ENCODE peak calls at places on chromosomes 3 and 15, in seven cellular contexts. W is Kasumi-1; Y is stimulated activated naive CD4-positive, alpha-beta T cell treated with Interleukin-2 at 50 U/mL for 16 hours; D is Ammon's horn; X is NCI-H510A; M is neural progenitor cell; T is bronchial epithelial cell. N is an unnamed sample.

GRCh38 chr3:79167651-79168416 is 600.0 kb downstream of the ROBO1 start:
- DNase-seq in W (no peak), Y (no peak), D (no peak), X (no peak), M (no peak), T (peak), N (no peak)

GRCh38 chr3:73461582-73461981 is 163.2 kb downstream of the PDZRN3 start:
- DNase-seq in W (no peak), Y (no peak), D (no peak), X (no peak), M (no peak), T (no peak), N (no peak)

GRCh38 chr3:13714251-13714916 is 165.5 kb downstream of the FBLN2 start:
- DNase-seq in W (no peak), Y (no peak), D (no peak), X (no peak), M (no peak), T (no peak), N (no peak)

GRCh38 chr3:128146201-128146600 is 7.1 kb upstream of the EEFSEC start:
- DNase-seq in W (no peak), Y (no peak), D (no peak), X (no peak), M (no peak), T (no peak), N (no peak)

GRCh38 chr3:60743631-60744164 is 507.6 kb downstream of the FHIT start:
- DNase-seq in W (peak), Y (no peak), D (no peak), X (no peak), M (peak), T (no peak), N (peak)

GRCh38 chr3:146221276-146221675 is 29.6 kb downstream of the PLSCR4 start:
- DNase-seq in W (no peak), Y (no peak), D (no peak), X (no peak), M (no peak), T (peak), N (no peak)

GRCh38 chr15:73964736-73965093 is 27.4 kb downstream of the STOML1 start:
- DNase-seq in W (peak), Y (peak), D (peak), X (peak), M (peak), T (peak), N (peak)

GRCh38 chr3:4401441-4401840 is 65.6 kb downstream of the SUMF1 start:
- DNase-seq in W (no peak), Y (no peak), D (no peak), X (no peak), M (no peak), T (no peak), N (peak)

GRCh38 chr3:37861540-37862051 is at the start of gene CTDSPL:
- DNase-seq in W (no peak), Y (no peak), D (peak), X (peak), M (peak), T (peak), N (peak)

GRCh38 chr15:29674661-29675533 is 147.4 kb downstream of the TJP1 start:
- DNase-seq in W (no peak), Y (no peak), D (no peak), X (peak), M (peak), T (no peak), N (no peak)

GRCh38 chr3:153138267-153139210 is 23.5 kb upstream of the RAP2B start:
- DNase-seq in W (no peak), Y (peak), D (peak), X (no peak), M (no peak), T (peak), N (peak)

GRCh38 chr15:77632760-77633133 is at the start of gene LINGO1:
- DNase-seq in W (peak), Y (no peak), D (peak), X (no peak), M (peak), T (no peak), N (peak)